ENCODE peak calls at places on chromosomes 5 and 9, in ten cellular contexts. P is activated CD8-positive, alpha-beta T cell treated with anti-CD3 and anti-CD28 coated beads for 36 hours; Q is neural progenitor cell; H is endodermal cell; E is thyroid gland; O is hepatocyte; B is body of pancreas; U is ovary; K is AG09309; W is mucosa of descending colon. R is an unnamed sample.

GRCh38 chr9:124350485-124351263 is 64.6 kb downstream of the PSMB7 start:
- DNase-seq in K (no peak), P (no peak), E (no peak), Q (no peak), H (no peak), W (no peak), U (no peak), B (no peak), O (no peak), R (no peak)

GRCh38 chr5:160457255-160457654 is 35.6 kb downstream of the PTTG1 start:
- DNase-seq in O (no peak), K (no peak), W (no peak), E (no peak), U (no peak), B (no peak), H (no peak), P (no peak), Q (no peak), R (no peak)

GRCh38 chr5:1793301-1793740 is 6.3 kb downstream of the MRPL36 start:
- DNase-seq in W (no peak), E (no peak), K (no peak), P (peak; percentile 71), H (no peak), U (no peak), Q (no peak), O (no peak), B (no peak), R (no peak)

GRCh38 chr5:98454904-98455303 is 318.6 kb upstream of the RGMB start:
- DNase-seq in P (no peak), U (no peak), O (no peak), E (no peak), K (peak; percentile 91), B (no peak), Q (no peak), W (no peak), H (no peak), R (no peak)

GRCh38 chr5:87243161-87243877 is 24.4 kb upstream of the RASA1 start:
- DNase-seq in U (no peak), Q (no peak), W (no peak), H (no peak), B (no peak), K (peak; percentile 47), P (no peak), E (no peak), O (peak; percentile 13), R (no peak)

GRCh38 chr5:106873558-106873957 is 797.2 kb downstream of the EFNA5 start:
- DNase-seq in P (no peak), B (peak; percentile 47), W (peak; percentile 67), E (peak; percentile 33), K (no peak), O (no peak), H (no peak), Q (no peak), U (no peak), R (no peak)

GRCh38 chr5:67896312-67896985 is 319.1 kb upstream of the PIK3R1 start:
- DNase-seq in K (no peak), O (no peak), U (no peak), E (no peak), P (peak; percentile 4), Q (no peak), B (no peak), H (no peak), W (no peak), R (no peak)

GRCh38 chr9:89309166-89309565 is 1.8 kb upstream of the CKS2 start:
- DNase-seq in Q (no peak), E (no peak), W (peak; percentile 31), O (no peak), K (no peak), H (no peak), B (no peak), P (no peak), U (peak; percentile 30), R (no peak)

GRCh38 chr9:137397675-137398423 is 25.1 kb downstream of the EXD3 start:
- DNase-seq in E (no peak), H (no peak), B (no peak), W (no peak), U (no peak), P (peak; percentile 60), K (no peak), O (no peak), Q (peak; percentile 1), R (no peak)

GRCh38 chr5:155046591-155046990 is 33.0 kb downstream of the KIF4B start:
- DNase-seq in B (peak; percentile 13), W (no peak), H (peak; percentile 79), O (no peak), U (no peak), E (no peak), K (no peak), P (no peak), Q (no peak), R (no peak)

GRCh38 chr9:34458967-34459355 is 356 bp downstream of the DNAI1 start:
- DNase-seq in U (no peak), P (no peak), W (no peak), O (no peak), B (no peak), K (no peak), H (no peak), Q (peak; percentile 46), E (no peak), R (no peak)

GRCh38 chr5:14581333-14581890 is at the start of gene OTULINL:
- DNase-seq in P (peak; percentile 90), K (no peak), Q (peak; percentile 96), O (peak; percentile 94), B (peak; percentile 89), E (peak; percentile 87), W (peak; percentile 95), U (peak; percentile 91), H (peak; percentile 97), R (peak; percentile 95)

GRCh38 chr5:8828596-8829321 is 717.1 kb downstream of the SEMA5A start:
- DNase-seq in H (no peak), K (no peak), P (no peak), W (no peak), O (no peak), E (no peak), B (no peak), U (no peak), Q (no peak), R (no peak)

GRCh38 chr9:100785946-100786345 is 208.1 kb downstream of the CAVIN4 start:
- DNase-seq in Q (no peak), B (no peak), O (no peak), P (no peak), H (no peak), K (no peak), W (no peak), U (no peak), E (no peak), R (no peak)
- TF ChIP-seq CTCF in Q (no peak), B (no peak), O (no peak), P (no peak), H (no peak), K (no peak), W (no peak), U (no peak), E (no peak), R (no peak)

GRCh38 chr9:18146329-18146728 is 327.6 kb upstream of the ADAMTSL1 start:
- DNase-seq in Q (no peak), W (no peak), K (no peak), U (no peak), B (no peak), O (no peak), P (no peak), E (no peak), H (no peak), R (no peak)

GRCh38 chr9:18149457-18150011 is 324.4 kb upstream of the ADAMTSL1 start:
- DNase-seq in O (no peak), K (no peak), W (no peak), B (no peak), Q (no peak), E (no peak), P (no peak), U (no peak), H (no peak), R (no peak)
- TF ChIP-seq CTCF in O (peak; percentile 23), K (peak; percentile 11), W (no peak), B (no peak), Q (no peak), E (no peak), P (no peak), U (no peak), H (peak; percentile 58), R (no peak)

GRCh38 chr5:137831526-137831925 is 36.1 kb upstream of the MYOT start:
- DNase-seq in Q (no peak), E (no peak), W (no peak), P (no peak), U (no peak), H (no peak), B (no peak), K (no peak), O (no peak), R (no peak)
- TF ChIP-seq CTCF in Q (no peak), E (no peak), W (no peak), P (no peak), U (no peak), H (peak; percentile 45), B (no peak), K (no peak), O (no peak), R (peak; percentile 37)

GRCh38 chr5:102537011-102537410 is 38.2 kb upstream of the SLCO6A1 start:
- DNase-seq in Q (no peak), O (no peak), E (no peak), U (no peak), H (no peak), P (no peak), B (no peak), K (no peak), W (no peak), R (no peak)

GRCh38 chr5:102532126-102532525 is 33.3 kb upstream of the SLCO6A1 start:
- DNase-seq in H (no peak), W (no peak), B (no peak), K (no peak), E (no peak), U (no peak), P (no peak), Q (no peak), O (no peak), R (no peak)

GRCh38 chr5:102539598-102539997 is 40.8 kb upstream of the SLCO6A1 start:
- DNase-seq in W (no peak), Q (no peak), E (no peak), H (no peak), K (no peak), O (peak; percentile 16), U (no peak), B (no peak), P (no peak), R (no peak)

GRCh38 chr5:102540251-102540812 is 41.5 kb upstream of the SLCO6A1 start:
- DNase-seq in K (no peak), U (no peak), Q (no peak), O (no peak), H (no peak), E (no peak), W (no peak), P (no peak), B (no peak), R (no peak)

DNA sequence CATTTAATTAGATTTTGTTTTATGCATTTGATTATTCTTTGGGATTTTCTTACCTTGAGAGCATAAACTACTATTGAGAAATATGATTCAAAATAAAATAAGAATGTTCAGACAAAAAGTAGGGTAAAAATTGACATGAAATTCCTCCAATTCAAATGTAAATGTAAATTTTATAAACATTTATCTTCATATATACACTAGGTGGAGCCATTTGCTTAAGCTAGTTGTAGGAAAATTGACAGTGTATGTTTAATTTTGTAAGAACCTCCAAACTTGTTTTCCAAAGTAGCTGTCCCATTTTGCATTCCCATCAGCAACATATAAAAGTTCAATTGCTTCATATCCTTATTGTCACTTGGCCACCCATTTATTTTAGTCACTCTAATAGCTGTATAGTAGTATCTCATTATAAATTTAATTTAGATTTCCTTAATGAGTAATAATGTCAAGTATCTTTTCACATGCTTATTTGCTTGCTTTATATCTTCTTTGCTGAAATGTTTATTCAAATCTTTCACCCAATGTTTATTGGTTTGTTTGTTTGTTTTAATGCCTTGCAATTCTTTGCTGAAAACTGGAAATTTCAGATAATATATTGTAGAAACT is 37.6 kb upstream of the SLCO6A1 start:
- DNase-seq in K (no peak), P (no peak), W (no peak), E (no peak), U (no peak), O (peak; percentile 12), H (no peak), Q (no peak), B (no peak), R (no peak)
- TF ChIP-seq CTCF in K (peak; percentile 32), P (peak; percentile 63), W (no peak), E (peak; percentile 51), U (no peak), O (peak; percentile 55), H (peak; percentile 61), Q (peak; percentile 47), B (no peak), R (peak; percentile 40)

R was measured in glutamatergic neuron.